ENCODE peak calls at places on chromosome 14, in five cellular contexts. X, K, J, A and Z are unnamed samples.

GRCh38 chr14:68926236-68926635 is 52.9 kb downstream of the ACTN1 start:
- DNase-seq in K (no peak), A (no peak), X (no peak), J (no peak), Z (no peak)

GRCh38 chr14:26204362-26204953 is 393.4 kb downstream of the NOVA1 start:
- DNase-seq in X (no peak), J (peak), K (no peak), A (no peak), Z (peak)

GRCh38 chr14:78967111-78967809 is 797.1 kb downstream of the NRXN3 start:
- DNase-seq in A (no peak), J (no peak), K (no peak), X (no peak), Z (no peak)

GRCh38 chr14:33126433-33126832 is 187.8 kb downstream of the NPAS3 start:
- DNase-seq in A (no peak), K (no peak), J (no peak), X (no peak), Z (no peak)

GRCh38 chr14:69263771-69264170 is 3.8 kb downstream of the GALNT16 start:
- DNase-seq in J (no peak), K (no peak), A (no peak), X (no peak), Z (peak)

GRCh38 chr14:70755655-70756054 is 53.7 kb downstream of the MAP3K9 start:
- DNase-seq in K (no peak), X (no peak), J (no peak), A (no peak), Z (no peak)

GRCh38 chr14:55129428-55130193 is 559 bp downstream of the LGALS3 start:
- DNase-seq in J (no peak), A (peak), X (no peak), K (no peak), Z (no peak)

GRCh38 chr14:64296561-64296960 is 2.4 kb upstream of the ESR2 start:
- DNase-seq in A (no peak), J (no peak), X (no peak), K (no peak), Z (no peak)

GRCh38 chr14:105313381-105314286 is 914 bp upstream of the PACS2 start:
- DNase-seq in X (peak), K (peak), J (peak), A (no peak), Z (no peak)

GRCh38 chr14:104864267-104865068 is 600 bp upstream of the CEP170B start:
- DNase-seq in X (no peak), A (no peak), K (no peak), J (no peak), Z (no peak)

GRCh38 chr14:55661029-55661428 is 81.0 kb downstream of the KTN1 start:
- DNase-seq in A (no peak), X (no peak), K (no peak), J (no peak), Z (no peak)

GRCh38 chr14:103031956-103032355 is 25.4 kb downstream of the CDC42BPB start:
- DNase-seq in X (no peak), A (no peak), K (no peak), J (no peak), Z (no peak)

GRCh38 chr14:23123419-23123818 is 4.4 kb upstream of the CEBPE start:
- DNase-seq in A (no peak), K (no peak), J (no peak), X (peak), Z (no peak)

GRCh38 chr14:68140111-68140741 is 320.6 kb downstream of the RAD51B start:
- DNase-seq in A (no peak), X (no peak), J (peak), K (no peak), Z (no peak)

GRCh38 chr14:94129758-94130414 is 482 bp upstream of the IFI27L2 start:
- DNase-seq in J (no peak), K (peak), A (no peak), X (peak), Z (peak)

GRCh38 chr14:70871001-70871400 is 36.3 kb upstream of the PCNX1 start:
- DNase-seq in X (no peak), J (no peak), K (no peak), A (no peak), Z (no peak)

GRCh38 chr14:105205718-105206208 is 24.7 kb upstream of the NUDT14 start:
- DNase-seq in A (no peak), X (no peak), J (no peak), K (no peak), Z (peak)

GRCh38 chr14:67270354-67270753 is 29.1 kb downstream of the PALS1 start:
- DNase-seq in J (no peak), A (no peak), K (no peak), X (no peak), Z (no peak)

GRCh38 chr14:104694475-104694950 is 5.1 kb downstream of the INF2 start:
- DNase-seq in A (no peak), X (peak), J (peak), K (peak), Z (peak)

GRCh38 chr14:58702466-58703148 is 64.8 kb downstream of the DACT1 start:
- DNase-seq in A (no peak), X (no peak), K (no peak), J (no peak), Z (no peak)

GRCh38 chr14:99659333-99659741 is 14.4 kb downstream of the HHIPL1 start:
- DNase-seq in J (no peak), K (no peak), A (no peak), X (no peak), Z (no peak)

GRCh38 chr14:38208825-38209562 is 1.3 kb downstream of the SSTR1 start:
- DNase-seq in X (no peak), A (no peak), K (no peak), J (peak), Z (peak)

GRCh38 chr14:59189281-59189821 is 884 bp downstream of the DAAM1 start:
- DNase-seq in K (no peak), A (no peak), J (no peak), X (peak), Z (peak)

GRCh38 chr14:76228138-76228537 is 76.4 kb downstream of the GPATCH2L start:
- DNase-seq in J (no peak), X (no peak), K (no peak), A (no peak), Z (no peak)

GRCh38 chr14:22837059-22837749 is 819 bp downstream of the MMP14 start:
- DNase-seq in J (no peak), X (no peak), K (no peak), A (no peak), Z (no peak)

GRCh38 chr14:23093993-23094665 is 807 bp downstream of the ACIN1 start:
- DNase-seq in A (no peak), K (no peak), X (no peak), J (no peak), Z (no peak)

GRCh38 chr14:105495990-105496830 is 5.2 kb downstream of the TEDC1 start:
- DNase-seq in K (no peak), A (no peak), X (no peak), J (no peak), Z (no peak)

GRCh38 chr14:92153581-92153980 is 31.8 kb downstream of the CPSF2 start:
- DNase-seq in X (no peak), K (no peak), J (no peak), A (no peak), Z (no peak)

GRCh38 chr14:91396959-91397815 is 20.4 kb downstream of the CCDC88C start:
- DNase-seq in J (no peak), K (no peak), A (no peak), X (no peak), Z (no peak)

GRCh38 chr14:75979071-75979571 is 2.7 kb downstream of the TGFB3 start:
- DNase-seq in X (peak), J (no peak), K (peak), A (no peak), Z (peak)

GRCh38 chr14:20332946-20333782 is at the start of gene CCNB1IP1:
- DNase-seq in A (peak), X (peak), K (peak), J (peak), Z (peak)

GRCh38 chr14:63192085-63192484 is 12.2 kb upstream of the RHOJ start:
- DNase-seq in A (no peak), K (no peak), X (no peak), J (no peak), Z (no peak)

GRCh38 chr14:43041207-43041606 is 1434.5 kb downstream of the LRFN5 start:
- DNase-seq in X (no peak), J (no peak), A (no peak), K (no peak), Z (no peak)

GRCh38 chr14:85402546-85403162 is 127.3 kb upstream of the FLRT2 start:
- DNase-seq in X (no peak), J (peak), K (no peak), A (no peak), Z (no peak)

GRCh38 chr14:58749066-58749669 is 111.4 kb downstream of the DACT1 start:
- DNase-seq in X (no peak), J (no peak), K (no peak), A (no peak), Z (no peak)

GRCh38 chr14:98997526-98998205 is 274.3 kb downstream of the BCL11B start:
- DNase-seq in A (no peak), K (no peak), J (no peak), X (no peak), Z (no peak)

GRCh38 chr14:101472518-101472849 is 88.8 kb upstream of the DIO3 start:
- DNase-seq in X (no peak), K (no peak), J (no peak), A (no peak), Z (no peak)